ENCODE peak calls at places on chromosomes 12 and 14, in four cellular contexts. Q, V, R and I are unnamed samples.

GRCh38 chr12:71469235-71469873 is 29.8 kb downstream of the LGR5 start:
- DNase-seq in Q (no peak), V (no peak), R (no peak), I (no peak)

GRCh38 chr14:22887260-22887989 is 4.4 kb downstream of the REM2 start:
- DNase-seq in Q (peak; percentile 97), V (no peak), R (peak; percentile 11), I (peak; percentile 26)

GRCh38 chr14:89912667-89913211 is 41.8 kb downstream of the EFCAB11 start:
- DNase-seq in Q (no peak), V (peak; percentile 100), R (no peak), I (no peak)

GRCh38 chr14:104977008-104977680 is 1.0 kb downstream of the AHNAK2 start:
- DNase-seq in Q (no peak), V (no peak), R (no peak), I (no peak)

GRCh38 chr12:85894653-85895052 is 20.6 kb downstream of the NTS start:
- DNase-seq in Q (no peak), V (no peak), R (no peak), I (no peak)

GRCh38 chr12:120818416-120818815 is 85.7 kb downstream of the SPPL3 start:
- DNase-seq in Q (no peak), V (no peak), R (no peak), I (no peak)

GRCh38 chr12:122837306-122838265 is 2.3 kb downstream of the HIP1R start:
- DNase-seq in Q (peak; percentile 91), V (no peak), R (no peak), I (no peak)

GRCh38 chr14:24335461-24336146 is 733 bp upstream of the ADCY4 start:
- DNase-seq in Q (no peak), V (no peak), R (no peak), I (no peak)

GRCh38 chr12:117277875-117278274 is 83.6 kb downstream of the NOS1 start:
- DNase-seq in Q (no peak), V (no peak), R (no peak), I (no peak)

GRCh38 chr14:105144666-105145380 is 23.8 kb downstream of the JAG2 start:
- DNase-seq in Q (no peak), V (no peak), R (no peak), I (no peak)

GRCh38 chr12:402127-402456 is 648 bp downstream of the CCDC77 start:
- DNase-seq in Q (no peak), V (no peak), R (no peak), I (no peak)

GRCh38 chr12:79183946-79184345 is 319.4 kb downstream of the SYT1 start:
- DNase-seq in Q (no peak), V (no peak), R (no peak), I (no peak)

GRCh38 chr14:22556990-22557623 is 31.9 kb downstream of the DAD1 start:
- DNase-seq in Q (peak; percentile 51), V (no peak), R (peak; percentile 93), I (peak; percentile 80)

GRCh38 chr14:62251237-62251636 is 489.0 kb downstream of the SNAPC1 start:
- DNase-seq in Q (no peak), V (no peak), R (no peak), I (no peak)

GRCh38 chr12:12244341-12244740 is 22.5 kb downstream of the LRP6 start:
- DNase-seq in Q (no peak), V (no peak), R (no peak), I (no peak)

GRCh38 chr12:103854372-103854973 is 13.4 kb upstream of the NT5DC3 start:
- DNase-seq in Q (no peak), V (no peak), R (no peak), I (no peak)

GRCh38 chr14:60628892-60629291 is 20.4 kb downstream of the SIX1 start:
- DNase-seq in Q (no peak), V (no peak), R (no peak), I (no peak)

GRCh38 chr12:114703060-114703493 is 19.1 kb upstream of the TBX3 start:
- DNase-seq in Q (no peak), V (no peak), R (no peak), I (no peak)

GRCh38 chr12:130049666-130050065 is 112.6 kb upstream of the FZD10 start:
- DNase-seq in Q (no peak), V (no peak), R (no peak), I (no peak)

GRCh38 chr12:4355843-4356327 is 23.6 kb downstream of the FGF23 start:
- DNase-seq in Q (no peak), V (no peak), R (peak; percentile 37), I (peak; percentile 25)

GRCh38 chr12:108565976-108566375 is 3.6 kb downstream of the ISCU start:
- DNase-seq in Q (peak; percentile 95), V (no peak), R (peak; percentile 48), I (peak; percentile 54)

GRCh38 chr14:74377976-74378690 is 29.9 kb downstream of the VRTN start:
- DNase-seq in Q (no peak), V (no peak), R (no peak), I (no peak)